ENCODE peak calls at places on chromosomes 4 and X, in six cellular contexts. A is LoVo; J is OCI-M1; L is Right ventricle myocardium superior; T is CD4-positive, alpha-beta T cell; M is heart right ventricle. H is an unnamed sample.

GRCh38 chr4:4761128-4761991 is 98.1 kb upstream of the MSX1 start:
- DNase-seq in M (no peak), L (no peak), T (no peak), A (no peak), J (peak), H (peak)

GRCh38 chr4:78520808-78521226 is 30.8 kb upstream of the ANXA3 start:
- DNase-seq in A (no peak), J (no peak), M (no peak), T (no peak), L (no peak), H (no peak)

GRCh38 chrX:140762061-140762460 is 52.5 kb downstream of the LINC00632 start:
- DNase-seq in T (no peak), A (peak), J (peak), M (no peak), L (no peak), H (peak)

GRCh38 chr4:145545538-145546224 is 64.0 kb downstream of the SMAD1 start:
- DNase-seq in L (no peak), T (no peak), A (peak), M (no peak), J (peak), H (no peak)

GRCh38 chr4:91099666-91100065 is 972.5 kb downstream of the CCSER1 start:
- DNase-seq in L (no peak), T (no peak), A (no peak), M (no peak), J (no peak), H (no peak)

GRCh38 chr4:156779046-156779445 is 192.6 kb downstream of the PDGFC start:
- DNase-seq in M (no peak), J (no peak), A (no peak), T (no peak), L (no peak), H (no peak)

GRCh38 chr4:53314257-53314656 is 51.6 kb downstream of the SCFD2 start:
- DNase-seq in J (no peak), M (no peak), A (no peak), L (no peak), T (no peak), H (no peak)

GRCh38 chr4:23324291-23324690 is 565.6 kb downstream of the PPARGC1A start:
- DNase-seq in M (no peak), T (no peak), A (peak), L (no peak), J (no peak), H (peak)

GRCh38 chrX:26952213-26952612 is 510.9 kb downstream of the PPP4R3C start:
- DNase-seq in A (no peak), M (no peak), T (no peak), L (no peak), J (no peak), H (no peak)

GRCh38 chr4:120685756-120686278 is 236.7 kb downstream of the PRDM5 start:
- DNase-seq in J (no peak), M (no peak), A (no peak), T (no peak), L (no peak), H (no peak)

GRCh38 chr4:136371231-136371630 is 1161.1 kb downstream of the PCDH18 start:
- DNase-seq in L (no peak), T (no peak), A (no peak), M (no peak), J (no peak), H (no peak)

GRCh38 chrX:111168314-111168713 is 72.3 kb downstream of the PAK3 start:
- DNase-seq in M (no peak), A (no peak), T (no peak), J (peak), L (no peak), H (peak)

GRCh38 chr4:110224812-110225211 is 26.4 kb upstream of the ELOVL6 start:
- DNase-seq in L (no peak), A (no peak), T (no peak), J (peak), M (no peak), H (peak)

GRCh38 chr4:173170210-173170778 is 1.7 kb downstream of the GALNT7 start:
- DNase-seq in T (no peak), M (no peak), A (no peak), L (no peak), J (no peak), H (no peak)

GRCh38 chr4:55866290-55866907 is 13.0 kb downstream of the EXOC1 start:
- DNase-seq in L (no peak), M (no peak), A (peak), J (peak), T (no peak), H (peak)

GRCh38 chr4:7426525-7427171 is 8.1 kb downstream of the PSAPL1 start:
- DNase-seq in T (no peak), A (no peak), J (no peak), L (peak), M (no peak), H (no peak)

GRCh38 chrX:7170903-7171302 is 22.9 kb upstream of the PUDP start:
- DNase-seq in T (no peak), L (no peak), J (peak), M (no peak), A (no peak), H (peak)

GRCh38 chr4:23686169-23686903 is 203.5 kb downstream of the PPARGC1A start:
- DNase-seq in M (no peak), J (no peak), A (no peak), L (no peak), T (no peak), H (no peak)

GRCh38 chr4:172998527-172999469 is 169.8 kb upstream of the GALNT7 start:
- DNase-seq in A (peak), T (no peak), M (no peak), L (no peak), J (peak), H (peak)

GRCh38 chr4:62661821-62662220 is 1461.7 kb downstream of the ADGRL3 start:
- DNase-seq in M (no peak), L (no peak), J (no peak), T (no peak), A (no peak), H (no peak)

GRCh38 chrX:56798866-56799864 is 70.1 kb downstream of the NBDY start:
- DNase-seq in M (no peak), J (no peak), L (no peak), T (no peak), A (no peak), H (no peak)

H was measured in NB4.